ENCODE peak calls at places on chromosome 14, in four cellular contexts. J is mesenchymal stem cell, P is PC-3, H is stomach. D is an unnamed sample.

GRCh38 chr14:89507926-89508460 is 91.0 kb upstream of the FOXN3 start:
- DNase-seq in J (peak; percentile 40), P (peak; percentile 89), H (no peak), D (no peak)

GRCh38 chr14:53152909-53153701 is at the start of gene DDHD1:
- DNase-seq in J (peak; percentile 82), P (peak; percentile 67), H (peak; percentile 76), D (peak; percentile 87)

GRCh38 chr14:74035556-74035955 is 16.4 kb downstream of the BBOF1 start:
- DNase-seq in J (peak; percentile 33), P (peak; percentile 38), H (no peak), D (no peak)

GRCh38 chr14:71242237-71242748 is 335.0 kb downstream of the PCNX1 start:
- DNase-seq in J (peak; percentile 41), P (no peak), H (no peak), D (no peak)

GRCh38 chr14:73739174-73739898 is 25.2 kb upstream of the PNMA1 start:
- DNase-seq in J (no peak), P (no peak), H (no peak), D (no peak)

GRCh38 chr14:68675233-68675577 is 117.7 kb downstream of the ZFP36L1 start:
- DNase-seq in J (no peak), P (peak; percentile 93), H (no peak), D (no peak)

GRCh38 chr14:96160913-96161310 is 43.7 kb upstream of the BDKRB2 start:
- DNase-seq in J (no peak), P (no peak), H (peak; percentile 9), D (no peak)

GRCh38 chr14:98932436-98933325 is 339.3 kb downstream of the BCL11B start:
- DNase-seq in J (no peak), P (no peak), H (no peak), D (no peak)

GRCh38 chr14:60710506-60710905 is 13.6 kb downstream of the SIX4 start:
- DNase-seq in J (no peak), P (no peak), H (no peak), D (no peak)

GRCh38 chr14:54848910-54849309 is 53.7 kb downstream of the GCH1 start:
- DNase-seq in J (no peak), P (no peak), H (no peak), D (no peak)

GRCh38 chr14:31189346-31190219 is 18.0 kb downstream of the HECTD1 start:
- DNase-seq in J (no peak), P (no peak), H (no peak), D (no peak)

GRCh38 chr14:52365071-52365470 is 51.0 kb downstream of the PTGER2 start:
- DNase-seq in J (no peak), P (no peak), H (no peak), D (no peak)

GRCh38 chr14:106436310-106436905 is 910.0 kb downstream of the TMEM121 start:
- DNase-seq in J (no peak), P (no peak), H (no peak), D (peak; percentile 84)

GRCh38 chr14:54776361-54777001 is 126.1 kb downstream of the GCH1 start:
- DNase-seq in J (peak; percentile 27), P (no peak), H (no peak), D (peak; percentile 55)

DNA sequence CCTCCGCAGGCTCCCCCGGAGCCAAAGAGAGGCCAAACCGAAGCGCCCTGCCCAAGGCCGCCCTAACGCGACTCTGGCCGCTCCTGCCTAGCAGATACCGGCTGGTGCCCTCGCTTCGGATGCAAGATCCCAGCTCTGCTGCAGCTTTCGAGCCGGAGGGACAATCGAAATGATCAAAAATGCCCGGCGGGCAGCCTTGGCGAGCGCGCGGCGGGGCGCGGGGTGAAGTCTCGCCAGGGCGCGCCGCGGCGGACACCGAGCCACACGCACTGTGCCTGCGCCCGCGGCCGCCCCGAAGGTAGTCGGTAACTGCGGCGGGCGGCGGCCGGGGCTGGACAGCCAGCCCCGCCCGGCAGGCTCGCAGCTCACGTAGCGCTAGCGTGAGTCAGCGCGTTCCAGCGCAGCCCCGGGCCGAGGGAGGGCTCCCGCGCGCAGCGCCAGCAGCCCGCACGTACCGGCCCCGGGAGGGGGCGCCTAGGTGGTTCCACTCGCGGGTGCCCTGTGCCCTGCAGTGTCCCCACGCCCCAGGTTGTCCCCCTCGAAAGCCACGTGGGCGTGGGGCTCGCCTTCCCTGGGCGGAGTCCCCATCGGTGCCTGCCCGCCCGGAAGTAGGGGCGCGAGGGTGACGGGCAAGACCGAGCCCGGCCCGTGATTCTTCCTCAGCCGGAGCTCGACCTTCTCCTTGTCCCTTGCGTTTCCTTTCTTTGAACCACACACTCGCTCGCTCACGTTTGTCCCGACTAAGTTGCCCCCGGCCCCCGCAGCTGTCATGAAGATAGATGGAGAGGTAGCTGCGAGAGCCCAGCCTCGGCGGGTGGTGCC is 109.3 kb upstream of the EGLN3 start:
- DNase-seq in J (peak; percentile 73), P (peak; percentile 89), H (peak; percentile 85), D (peak; percentile 60)
- H3K27ac ChIP-seq in J (peak overlapping the region; percentile 26), P (no peak overlapping the region), H (peak overlapping the region; percentile 90), D (peak overlapping the region; percentile 22)

DNA sequence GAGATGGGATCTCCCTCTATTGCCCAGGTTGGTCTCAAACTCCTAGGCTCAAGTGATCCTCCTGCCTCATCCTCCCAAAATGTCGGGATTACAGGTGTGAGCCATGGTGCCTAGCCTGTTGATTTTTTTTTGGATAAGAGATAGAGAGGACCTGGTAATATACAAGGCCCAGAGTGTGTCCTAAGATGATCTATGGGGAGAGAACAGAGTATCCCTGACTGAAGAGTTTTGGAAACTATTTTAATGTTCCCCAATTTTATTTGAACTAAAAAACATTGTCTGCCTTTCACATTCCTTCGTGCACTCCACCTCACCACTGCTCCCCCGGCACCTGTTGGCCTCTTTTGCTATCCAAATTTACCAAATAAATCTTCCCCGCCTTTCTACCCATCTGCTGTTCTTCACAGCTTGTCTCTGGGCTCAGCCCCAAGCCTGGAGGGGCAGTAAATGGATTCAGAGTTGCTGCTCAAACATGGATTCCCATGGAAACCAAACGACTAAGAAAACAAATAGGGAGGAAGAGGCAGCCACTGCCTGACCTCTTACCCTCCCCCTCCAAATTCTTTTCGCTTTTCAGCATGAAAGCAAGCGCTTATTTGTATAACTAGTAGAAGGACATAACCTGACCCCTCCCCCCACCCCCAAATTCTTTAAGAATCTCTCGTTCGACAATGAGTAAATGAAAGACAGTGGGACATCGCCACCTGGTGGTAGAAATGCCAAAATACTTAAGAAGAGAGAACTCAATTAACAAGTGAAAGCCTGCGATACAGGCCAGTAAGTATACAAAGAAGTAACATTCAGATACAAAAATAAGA is 22.6 kb downstream of the OR10G3 start:
- DNase-seq in J (peak; percentile 93), P (peak; percentile 96), H (peak; percentile 79), D (peak; percentile 94)
- H3K4me3 ChIP-seq in J (peak overlapping the region; percentile 66), P (peak overlapping the region; percentile 56), H (peak overlapping the region; percentile 39), D (peak overlapping the region; percentile 39)

GRCh38 chr14:69848903-69849391 is 30.3 kb upstream of the SMOC1 start:
- DNase-seq in J (no peak), P (no peak), H (no peak), D (no peak)

GRCh38 chr14:69852897-69853296 is 26.3 kb upstream of the SMOC1 start:
- DNase-seq in J (no peak), P (no peak), H (no peak), D (no peak)

GRCh38 chr14:69848156-69848555 is 31.1 kb upstream of the SMOC1 start:
- DNase-seq in J (no peak), P (no peak), H (no peak), D (no peak)

GRCh38 chr14:69850736-69851112 is 28.5 kb upstream of the SMOC1 start:
- DNase-seq in J (no peak), P (no peak), H (no peak), D (no peak)

DNA sequence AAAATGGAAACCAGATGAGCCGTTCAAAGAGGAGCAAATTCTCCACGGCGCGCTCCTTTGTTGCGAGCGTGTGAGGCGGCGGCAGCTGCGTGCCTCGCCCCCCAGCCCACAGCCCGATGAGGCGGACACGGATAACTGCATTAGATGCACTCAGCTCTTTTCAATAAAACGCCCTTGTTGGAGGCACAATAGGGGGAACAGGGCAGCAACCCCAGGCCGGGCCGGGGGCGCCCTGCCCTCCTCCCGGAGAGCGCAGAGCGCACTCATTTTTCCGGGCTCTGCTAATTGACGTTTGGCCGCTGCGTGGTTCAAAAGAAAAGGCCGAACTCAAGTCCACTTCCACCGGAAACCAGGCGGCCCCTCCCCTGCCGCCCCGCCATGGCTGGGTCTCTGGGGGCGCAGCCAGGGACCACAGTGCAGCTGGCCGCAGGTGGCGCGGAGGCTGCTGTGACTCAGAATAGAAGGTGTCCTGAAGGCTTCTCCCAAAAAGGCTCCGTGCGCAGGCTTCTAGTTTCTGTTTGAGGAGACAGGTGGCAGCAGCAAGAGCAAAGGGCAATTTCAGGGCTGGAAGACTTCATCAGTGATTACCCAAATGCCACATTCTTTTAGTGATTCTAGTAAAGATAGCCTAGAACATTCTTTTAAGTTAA is 29.0 kb upstream of the SMOC1 start:
- DNase-seq in J (no peak), P (no peak), H (no peak), D (no peak)
- H3K27ac ChIP-seq in J (no peak overlapping the region), P (no peak overlapping the region), H (no peak overlapping the region), D (no peak overlapping the region)

GRCh38 chr14:100192672-100193416 is 33.4 kb upstream of the DEGS2 start:
- DNase-seq in J (peak; percentile 96), P (peak; percentile 99), H (peak; percentile 100), D (peak; percentile 99)
- H3K4me3 ChIP-seq in J (peak overlapping the region; percentile 79), P (peak overlapping the region; percentile 66), H (peak overlapping the region; percentile 42), D (peak overlapping the region; percentile 51)

GRCh38 chr14:101773378-101773777 is 11.9 kb downstream of the PPP2R5C start:
- DNase-seq in J (no peak), P (no peak), H (no peak), D (no peak)
- H3K27ac ChIP-seq in J (no peak overlapping the region), P (peak overlapping the region; percentile 82), H (no peak overlapping the region), D (no peak overlapping the region)

DNA sequence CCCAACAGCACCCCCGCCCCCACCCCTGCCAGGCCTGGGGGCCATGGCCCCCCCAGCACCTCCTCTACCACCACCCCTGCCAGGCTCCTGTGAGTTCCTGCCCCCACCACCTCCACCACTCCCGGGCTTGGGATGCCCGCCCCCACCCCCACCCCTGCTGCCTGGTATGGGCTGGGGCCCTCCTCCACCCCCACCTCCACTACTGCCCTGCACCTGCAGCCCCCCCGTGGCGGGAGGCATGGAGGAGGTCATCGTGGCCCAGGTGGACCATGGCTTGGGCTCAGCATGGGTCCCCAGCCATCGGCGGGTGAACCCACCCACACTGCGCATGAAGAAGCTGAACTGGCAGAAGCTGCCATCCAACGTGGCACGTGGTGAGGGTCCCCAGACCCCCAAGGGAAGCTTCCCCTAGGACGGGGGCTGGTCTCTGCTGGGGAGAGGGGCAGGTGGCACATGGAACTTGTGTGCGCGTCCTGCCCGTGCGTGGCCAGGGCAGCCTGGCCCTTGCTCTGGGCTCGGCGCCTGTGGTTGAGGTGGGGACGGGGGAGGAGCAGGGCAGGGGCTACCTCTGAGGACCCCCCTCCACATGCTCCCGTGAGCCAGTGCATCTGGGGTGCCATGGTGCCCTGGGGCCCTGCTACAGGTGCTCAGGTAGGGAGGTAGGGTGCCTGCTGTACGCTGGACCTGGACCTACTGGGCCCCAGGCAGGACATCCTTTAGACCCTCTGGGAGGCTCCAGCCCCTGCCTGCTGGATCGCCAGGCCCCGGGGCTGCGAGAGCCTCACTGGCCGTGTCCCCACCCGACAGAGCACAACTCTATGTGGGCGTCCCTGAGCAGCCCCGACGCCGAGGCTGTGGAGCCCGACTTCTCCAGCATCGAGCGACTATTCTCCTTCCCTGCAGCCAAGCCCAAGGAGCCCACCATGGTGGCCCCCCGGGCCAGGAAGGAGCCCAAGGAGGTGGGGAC is 16.1 kb upstream of the ADSS1 start:
- DNase-seq in J (no peak), P (no peak), H (no peak), D (peak; percentile 29)
- H3K4me3 ChIP-seq in J (no peak overlapping the region), P (no peak overlapping the region), H (no peak overlapping the region), D (no peak overlapping the region)